ENCODE peak calls at places on chromosome 2, in seven cellular contexts. A is right cardiac atrium; O is BJ; Y is effector memory CD4-positive, alpha-beta T cell; Z is tibial artery; L is neuronal stem cell; D is PC-9. S is an unnamed sample.

GRCh38 chr2:233227579-233227978 is 23.9 kb upstream of the ATG16L1 start:
- DNase-seq in A (no peak), Y (no peak), O (no peak), Z (no peak), L (no peak), D (no peak), S (no peak)

GRCh38 chr2:74501335-74502071 is 2.1 kb upstream of the LBX2 start:
- DNase-seq in D (no peak), Z (no peak), L (no peak), O (no peak), Y (no peak), A (no peak), S (no peak)

GRCh38 chr2:37459095-37459981 is 114.9 kb downstream of the QPCT start:
- DNase-seq in L (no peak), D (no peak), A (no peak), O (peak; percentile 30), Y (no peak), Z (no peak), S (peak; percentile 39)

GRCh38 chr2:234366891-234367290 is 130.0 kb downstream of the ARL4C start:
- DNase-seq in Z (no peak), D (peak; percentile 36), A (no peak), O (no peak), Y (no peak), L (no peak), S (no peak)

GRCh38 chr2:42795275-42795674 is 2.9 kb upstream of the HAAO start:
- DNase-seq in A (no peak), Y (no peak), O (no peak), Z (no peak), L (no peak), D (no peak), S (no peak)

GRCh38 chr2:110837421-110838409 is 105.3 kb downstream of the ACOXL start:
- DNase-seq in A (no peak), O (no peak), Y (no peak), Z (no peak), D (no peak), L (peak; percentile 82), S (no peak)

GRCh38 chr2:174153757-174154680 is 94.3 kb downstream of the OLA1 start:
- DNase-seq in Y (no peak), O (peak; percentile 10), D (no peak), A (no peak), Z (no peak), L (no peak), S (peak; percentile 60)

GRCh38 chr2:235641333-235641732 is 147.5 kb downstream of the AGAP1 start:
- DNase-seq in Y (no peak), Z (no peak), L (no peak), D (no peak), O (no peak), A (peak; percentile 74), S (no peak)

GRCh38 chr2:143284087-143284675 is 155.0 kb downstream of the ARHGAP15 start:
- DNase-seq in L (peak; percentile 20), O (no peak), Z (no peak), Y (peak; percentile 15), D (peak; percentile 2), A (no peak), S (no peak)

GRCh38 chr2:204022550-204022949 is 86.0 kb downstream of the ICOS start:
- DNase-seq in D (no peak), L (no peak), A (no peak), O (no peak), Z (no peak), Y (no peak), S (no peak)

GRCh38 chr2:79960726-79961049 is 343.9 kb downstream of the LRRTM1 start:
- DNase-seq in O (no peak), Y (no peak), D (no peak), A (no peak), L (no peak), Z (no peak), S (no peak)

GRCh38 chr2:71658771-71659170 is 205.4 kb downstream of the DYSF start:
- DNase-seq in D (no peak), Y (no peak), O (no peak), L (no peak), Z (peak; percentile 50), A (no peak), S (no peak)

GRCh38 chr2:120896904-120897303 is 161.2 kb downstream of the GLI2 start:
- DNase-seq in D (peak; percentile 53), L (no peak), Z (no peak), Y (no peak), A (no peak), O (no peak), S (no peak)

GRCh38 chr2:30208453-30208852 is 22.9 kb upstream of the LBH start:
- DNase-seq in Z (peak; percentile 75), D (peak; percentile 59), O (no peak), L (peak; percentile 59), A (peak; percentile 79), Y (peak; percentile 25), S (peak; percentile 73)

GRCh38 chr2:197677483-197677882 is 2.1 kb upstream of the RFTN2 start:
- DNase-seq in D (no peak), A (no peak), Y (no peak), L (no peak), O (no peak), Z (no peak), S (no peak)

GRCh38 chr2:172865422-172865821 is 129.8 kb downstream of the RAPGEF4 start:
- DNase-seq in Z (no peak), D (no peak), L (no peak), A (no peak), O (no peak), Y (no peak), S (no peak)

GRCh38 chr2:191591025-191591424 is 86.9 kb upstream of the NABP1 start:
- DNase-seq in A (no peak), O (no peak), Y (no peak), Z (no peak), L (no peak), D (no peak), S (no peak)

GRCh38 chr2:173109253-173110188 is 33.9 kb downstream of the MAP3K20 start:
- DNase-seq in Z (no peak), O (peak; percentile 80), L (no peak), Y (no peak), A (no peak), D (peak; percentile 44), S (peak; percentile 62)

GRCh38 chr2:172093416-172094318 is 8.4 kb downstream of the DLX1 start:
- DNase-seq in L (no peak), Z (no peak), D (no peak), O (no peak), A (no peak), Y (no peak), S (no peak)

GRCh38 chr2:134233733-134234135 is 20.1 kb upstream of the MGAT5 start:
- DNase-seq in A (no peak), Y (no peak), O (no peak), D (no peak), L (no peak), Z (no peak), S (no peak)

GRCh38 chr2:135945521-135945920 is 39.9 kb downstream of the DARS1 start:
- DNase-seq in L (no peak), D (no peak), A (no peak), O (no peak), Z (no peak), Y (no peak), S (no peak)

GRCh38 chr2:10076988-10077527 is 3.2 kb downstream of the CYS1 start:
- DNase-seq in Z (no peak), D (no peak), O (no peak), Y (no peak), A (no peak), L (no peak), S (no peak)

GRCh38 chr2:10075101-10075500 is 5.1 kb downstream of the CYS1 start:
- DNase-seq in L (no peak), D (no peak), Z (no peak), A (no peak), Y (no peak), O (no peak), S (no peak)

GRCh38 chr2:10075571-10076209 is 4.5 kb downstream of the CYS1 start:
- DNase-seq in Y (no peak), L (no peak), D (no peak), O (no peak), Z (no peak), A (no peak), S (no peak)

GRCh38 chr2:10078001-10078400 is 2.2 kb downstream of the CYS1 start:
- DNase-seq in O (no peak), Z (no peak), A (no peak), D (no peak), Y (no peak), L (no peak), S (no peak)

GRCh38 chr2:10076511-10076910 is 3.7 kb downstream of the CYS1 start:
- DNase-seq in Y (no peak), L (no peak), D (no peak), A (no peak), Z (no peak), O (no peak), S (no peak)
- H3K27me3 ChIP-seq in Y (peaks cover 31% of the 10 kb centered on the region), L (peaks cover 9% of the 10 kb centered on the region), D (peaks cover 31% of the 10 kb centered on the region), A (no peaks in the 10 kb centered on the region), Z (no peaks in the 10 kb centered on the region), O (peaks cover 6% of the 10 kb centered on the region), S (peaks cover 64% of the 10 kb centered on the region)

GRCh38 chr2:95728878-95729511 is 137.2 kb downstream of the TRIM43 start:
- DNase-seq in D (peak; percentile 74), A (peak; percentile 77), L (peak; percentile 53), Z (peak; percentile 76), Y (peak; percentile 1), O (peak; percentile 55), S (peak; percentile 79)
- H3K27me3 ChIP-seq in D (peaks cover 5% of the 10 kb centered on the region), A (no peaks in the 10 kb centered on the region), L (no peaks in the 10 kb centered on the region), Z (peaks cover 9% of the 10 kb centered on the region), Y (no peaks in the 10 kb centered on the region), O (no peaks in the 10 kb centered on the region), S (no peaks in the 10 kb centered on the region)

GRCh38 chr2:161246301-161246700 is 61.9 kb upstream of the PSMD14 start:
- DNase-seq in Z (no peak), L (no peak), Y (no peak), A (no peak), D (no peak), O (no peak), S (no peak)

GRCh38 chr2:161245237-161245505 is 63.1 kb upstream of the PSMD14 start:
- DNase-seq in D (no peak), A (no peak), O (no peak), Z (no peak), Y (no peak), L (no peak), S (no peak)

GRCh38 chr2:161243873-161244272 is 64.4 kb upstream of the PSMD14 start:
- DNase-seq in O (no peak), L (no peak), D (no peak), Z (no peak), A (no peak), Y (no peak), S (no peak)

GRCh38 chr2:161243312-161243711 is 64.9 kb upstream of the PSMD14 start:
- DNase-seq in Y (no peak), A (no peak), O (no peak), D (no peak), Z (no peak), L (no peak), S (no peak)

GRCh38 chr2:161245671-161246070 is 62.6 kb upstream of the PSMD14 start:
- DNase-seq in O (no peak), A (no peak), D (no peak), Z (no peak), L (no peak), Y (no peak), S (no peak)
- H3K27me3 ChIP-seq in O (peaks cover 13% of the 10 kb centered on the region), A (peaks cover 3% of the 10 kb centered on the region), D (no peaks in the 10 kb centered on the region), Z (peaks cover 3% of the 10 kb centered on the region), L (no peaks in the 10 kb centered on the region), Y (no peaks in the 10 kb centered on the region), S (peaks cover 30% of the 10 kb centered on the region)

DNA sequence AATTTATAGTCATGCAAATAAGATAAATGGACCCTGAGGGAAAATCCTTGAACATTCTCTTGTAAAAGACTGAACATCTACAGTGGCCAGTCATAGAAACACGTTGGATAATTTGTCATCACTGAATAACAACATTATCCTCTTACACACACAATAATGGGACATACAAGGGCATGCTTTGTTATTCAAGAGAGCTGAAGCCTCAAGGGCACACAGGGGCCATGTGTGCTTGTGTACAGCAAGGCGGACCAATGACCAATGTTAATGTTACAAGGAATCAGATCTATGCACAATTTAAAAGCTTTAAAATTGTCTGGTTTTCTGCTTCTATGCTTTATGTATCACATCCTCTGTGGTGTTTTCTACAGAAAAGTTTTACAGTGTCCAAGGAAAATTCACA is 23.7 kb downstream of the COL6A3 start:
- DNase-seq in A (no peak), D (no peak), Y (no peak), L (no peak), Z (no peak), O (no peak), S (no peak)
- H3K27me3 ChIP-seq in A (no peaks in the 10 kb centered on the region), D (peaks cover 76% of the 10 kb centered on the region), Y (no peaks in the 10 kb centered on the region), L (no peaks in the 10 kb centered on the region), Z (no peaks in the 10 kb centered on the region), O (no peaks in the 10 kb centered on the region), S (no peaks in the 10 kb centered on the region)